ENCODE peak calls at places on chromosomes 6 and 20, in eight cellular contexts. One of them, this sample, is unnamed.
A peak's percentile ranks its signal among the peaks of the same experiment; 100 is the strongest.

GRCh38 chr20:11796041-11796440 is 121.7 kb upstream of the BTBD3 start:
- DNase-seq in endothelial cell of umbilical vein: peak; percentile 69
- DNase-seq in body of pancreas: no peak
- DNase-seq in upper lobe of right lung: no peak
- DNase-seq in MM.1S: no peak
- DNase-seq in IMR-90: peak; percentile 43
- DNase-seq in right lobe of liver: no peak
- DNase-seq in CD4-positive, alpha-beta T cell: no peak
- DNase-seq in this sample: no peak

GRCh38 chr6:75090574-75090973 is 115.3 kb downstream of the COL12A1 start:
- DNase-seq in endothelial cell of umbilical vein: no peak
- DNase-seq in body of pancreas: peak; percentile 6
- DNase-seq in upper lobe of right lung: no peak
- DNase-seq in MM.1S: no peak
- DNase-seq in IMR-90: no peak
- DNase-seq in right lobe of liver: no peak
- DNase-seq in CD4-positive, alpha-beta T cell: no peak
- DNase-seq in this sample: no peak

GRCh38 chr6:163825033-163825432 is 410.5 kb downstream of the QKI start:
- DNase-seq in endothelial cell of umbilical vein: no peak
- DNase-seq in body of pancreas: no peak
- DNase-seq in upper lobe of right lung: no peak
- DNase-seq in MM.1S: no peak
- DNase-seq in IMR-90: peak; percentile 76
- DNase-seq in right lobe of liver: no peak
- DNase-seq in CD4-positive, alpha-beta T cell: no peak
- DNase-seq in this sample: no peak

GRCh38 chr6:167709196-167709595 is 117.5 kb upstream of the AFDN start:
- DNase-seq in endothelial cell of umbilical vein: no peak
- DNase-seq in body of pancreas: no peak
- DNase-seq in upper lobe of right lung: no peak
- DNase-seq in MM.1S: no peak
- DNase-seq in IMR-90: no peak
- DNase-seq in right lobe of liver: peak; percentile 18
- DNase-seq in CD4-positive, alpha-beta T cell: no peak
- DNase-seq in this sample: no peak

GRCh38 chr20:1291191-1291741 is 25.2 kb downstream of the SNPH start:
- DNase-seq in endothelial cell of umbilical vein: peak; percentile 33
- DNase-seq in body of pancreas: no peak
- DNase-seq in upper lobe of right lung: no peak
- DNase-seq in MM.1S: no peak
- DNase-seq in IMR-90: peak; percentile 66
- DNase-seq in right lobe of liver: no peak
- DNase-seq in CD4-positive, alpha-beta T cell: no peak
- DNase-seq in this sample: no peak

GRCh38 chr6:30463651-30464618 is 25.4 kb upstream of the HLA-E start:
- DNase-seq in endothelial cell of umbilical vein: no peak
- DNase-seq in body of pancreas: peak; percentile 41
- DNase-seq in upper lobe of right lung: peak; percentile 80
- DNase-seq in MM.1S: peak; percentile 76
- DNase-seq in IMR-90: peak; percentile 50
- DNase-seq in right lobe of liver: no peak
- DNase-seq in CD4-positive, alpha-beta T cell: peak; percentile 42
- DNase-seq in this sample: peak; percentile 38

GRCh38 chr6:48074368-48074767 is 36.6 kb downstream of the PTCHD4 start:
- DNase-seq in endothelial cell of umbilical vein: no peak
- DNase-seq in body of pancreas: no peak
- DNase-seq in upper lobe of right lung: no peak
- DNase-seq in MM.1S: no peak
- DNase-seq in IMR-90: no peak
- DNase-seq in right lobe of liver: no peak
- DNase-seq in CD4-positive, alpha-beta T cell: no peak
- DNase-seq in this sample: no peak

GRCh38 chr6:67606905-67607828 is 1027.9 kb upstream of the ADGRB3 start:
- DNase-seq in endothelial cell of umbilical vein: peak; percentile 46
- DNase-seq in body of pancreas: no peak
- DNase-seq in upper lobe of right lung: no peak
- DNase-seq in MM.1S: no peak
- DNase-seq in IMR-90: peak; percentile 1
- DNase-seq in right lobe of liver: no peak
- DNase-seq in CD4-positive, alpha-beta T cell: no peak
- DNase-seq in this sample: no peak

GRCh38 chr6:111667921-111668320 is 62.2 kb upstream of the TRAF3IP2 start:
- DNase-seq in endothelial cell of umbilical vein: no peak
- DNase-seq in body of pancreas: peak; percentile 33
- DNase-seq in upper lobe of right lung: no peak
- DNase-seq in MM.1S: no peak
- DNase-seq in IMR-90: peak; percentile 45
- DNase-seq in right lobe of liver: no peak
- DNase-seq in CD4-positive, alpha-beta T cell: no peak
- DNase-seq in this sample: peak; percentile 80

GRCh38 chr20:51495921-51496545 is 46.5 kb downstream of the NFATC2 start:
- DNase-seq in endothelial cell of umbilical vein: no peak
- DNase-seq in body of pancreas: no peak
- DNase-seq in upper lobe of right lung: no peak
- DNase-seq in MM.1S: no peak
- DNase-seq in IMR-90: no peak
- DNase-seq in right lobe of liver: no peak
- DNase-seq in CD4-positive, alpha-beta T cell: no peak
- DNase-seq in this sample: no peak

GRCh38 chr6:131290955-131291354 is 155.7 kb downstream of the AKAP7 start:
- DNase-seq in endothelial cell of umbilical vein: no peak
- DNase-seq in body of pancreas: no peak
- DNase-seq in upper lobe of right lung: no peak
- DNase-seq in MM.1S: no peak
- DNase-seq in IMR-90: no peak
- DNase-seq in right lobe of liver: no peak
- DNase-seq in CD4-positive, alpha-beta T cell: no peak
- DNase-seq in this sample: no peak

GRCh38 chr20:37511605-37512275 is 9.3 kb upstream of the NNAT start:
- DNase-seq in endothelial cell of umbilical vein: no peak
- DNase-seq in body of pancreas: no peak
- DNase-seq in upper lobe of right lung: no peak
- DNase-seq in MM.1S: no peak
- DNase-seq in IMR-90: peak; percentile 67
- DNase-seq in right lobe of liver: no peak
- DNase-seq in CD4-positive, alpha-beta T cell: no peak
- DNase-seq in this sample: no peak

GRCh38 chr6:15183979-15184378 is 61.9 kb upstream of the JARID2 start:
- DNase-seq in endothelial cell of umbilical vein: no peak
- DNase-seq in body of pancreas: no peak
- DNase-seq in upper lobe of right lung: no peak
- DNase-seq in MM.1S: no peak
- DNase-seq in IMR-90: no peak
- DNase-seq in right lobe of liver: no peak
- DNase-seq in CD4-positive, alpha-beta T cell: no peak
- DNase-seq in this sample: no peak

GRCh38 chr20:47792021-47792618 is 6.8 kb upstream of the SULF2 start:
- DNase-seq in endothelial cell of umbilical vein: peak; percentile 75
- DNase-seq in body of pancreas: peak; percentile 47
- DNase-seq in upper lobe of right lung: no peak
- DNase-seq in MM.1S: no peak
- DNase-seq in IMR-90: peak; percentile 84
- DNase-seq in right lobe of liver: no peak
- DNase-seq in CD4-positive, alpha-beta T cell: no peak
- DNase-seq in this sample: peak; percentile 87

GRCh38 chr6:5102266-5102970 is 17.3 kb downstream of the PPP1R3G start:
- DNase-seq in endothelial cell of umbilical vein: no peak
- DNase-seq in body of pancreas: no peak
- DNase-seq in upper lobe of right lung: no peak
- DNase-seq in MM.1S: no peak
- DNase-seq in IMR-90: no peak
- DNase-seq in right lobe of liver: no peak
- DNase-seq in CD4-positive, alpha-beta T cell: no peak
- DNase-seq in this sample: no peak

GRCh38 chr6:28719275-28719940 is 193.7 kb downstream of the GPX5 start:
- DNase-seq in endothelial cell of umbilical vein: peak; percentile 12
- DNase-seq in body of pancreas: no peak
- DNase-seq in upper lobe of right lung: no peak
- DNase-seq in MM.1S: no peak
- DNase-seq in IMR-90: peak; percentile 50
- DNase-seq in right lobe of liver: no peak
- DNase-seq in CD4-positive, alpha-beta T cell: no peak
- DNase-seq in this sample: no peak

GRCh38 chr6:40631760-40632159 is 44.6 kb upstream of the LRFN2 start:
- DNase-seq in endothelial cell of umbilical vein: no peak
- DNase-seq in body of pancreas: no peak
- DNase-seq in upper lobe of right lung: no peak
- DNase-seq in MM.1S: no peak
- DNase-seq in IMR-90: no peak
- DNase-seq in right lobe of liver: no peak
- DNase-seq in CD4-positive, alpha-beta T cell: no peak
- DNase-seq in this sample: no peak

GRCh38 chr20:62499758-62500236 is 24.0 kb upstream of the GATA5 start:
- DNase-seq in endothelial cell of umbilical vein: no peak
- DNase-seq in body of pancreas: no peak
- DNase-seq in upper lobe of right lung: no peak
- DNase-seq in MM.1S: no peak
- DNase-seq in IMR-90: no peak
- DNase-seq in right lobe of liver: no peak
- DNase-seq in CD4-positive, alpha-beta T cell: no peak
- DNase-seq in this sample: no peak
- H3K27ac ChIP-seq in endothelial cell of umbilical vein: no peak overlapping the region
- H3K27ac ChIP-seq in body of pancreas: no peak overlapping the region
- H3K27ac ChIP-seq in upper lobe of right lung: no peak overlapping the region
- H3K27ac ChIP-seq in MM.1S: no peak overlapping the region
- H3K27ac ChIP-seq in IMR-90: no peak overlapping the region
- H3K27ac ChIP-seq in right lobe of liver: no peak overlapping the region
- H3K27ac ChIP-seq in CD4-positive, alpha-beta T cell: no peak overlapping the region
- H3K27ac ChIP-seq in this sample: peak overlapping the region; percentile 63

DNA sequence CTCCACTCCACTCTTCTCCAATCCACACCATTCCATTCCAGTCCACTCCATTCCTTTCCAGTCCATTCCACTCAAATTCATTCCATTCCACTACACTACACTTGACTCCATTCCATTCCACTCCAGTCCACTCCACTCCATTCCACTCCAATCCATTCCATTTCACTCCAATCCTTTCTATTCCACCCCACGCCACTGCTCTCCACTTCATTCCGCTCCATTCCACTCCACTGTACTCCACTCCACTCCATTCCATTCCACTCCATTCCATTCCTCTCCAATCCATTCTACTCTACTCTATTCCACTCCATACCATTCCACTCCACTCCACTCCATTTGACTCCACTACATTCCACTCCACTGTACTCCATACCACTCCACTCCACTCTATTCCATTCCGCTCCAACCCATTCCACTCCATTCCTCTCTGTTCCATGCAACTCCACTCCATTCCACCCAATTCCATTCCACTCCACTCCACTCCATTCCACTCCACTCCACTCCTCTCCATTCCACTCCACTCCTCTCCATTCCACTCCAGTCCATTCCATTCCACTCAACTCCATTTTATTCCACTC is 23.4 kb upstream of the DEFB125 start:
- DNase-seq in endothelial cell of umbilical vein: no peak
- DNase-seq in body of pancreas: no peak
- DNase-seq in upper lobe of right lung: no peak
- DNase-seq in MM.1S: no peak
- DNase-seq in IMR-90: no peak
- DNase-seq in right lobe of liver: no peak
- DNase-seq in CD4-positive, alpha-beta T cell: no peak
- DNase-seq in this sample: no peak
- H3K27me3 ChIP-seq in endothelial cell of umbilical vein: no peaks in the 10 kb centered on the region
- H3K27me3 ChIP-seq in body of pancreas: no peaks in the 10 kb centered on the region
- H3K27me3 ChIP-seq in upper lobe of right lung: peaks cover 15% of the 10 kb centered on the region
- H3K27me3 ChIP-seq in MM.1S: no peaks in the 10 kb centered on the region
- H3K27me3 ChIP-seq in IMR-90: no peaks in the 10 kb centered on the region
- H3K27me3 ChIP-seq in right lobe of liver: peaks cover 13% of the 10 kb centered on the region
- H3K27me3 ChIP-seq in CD4-positive, alpha-beta T cell: peaks cover 25% of the 10 kb centered on the region
- H3K27me3 ChIP-seq in this sample: peaks cover 24% of the 10 kb centered on the region

DNA sequence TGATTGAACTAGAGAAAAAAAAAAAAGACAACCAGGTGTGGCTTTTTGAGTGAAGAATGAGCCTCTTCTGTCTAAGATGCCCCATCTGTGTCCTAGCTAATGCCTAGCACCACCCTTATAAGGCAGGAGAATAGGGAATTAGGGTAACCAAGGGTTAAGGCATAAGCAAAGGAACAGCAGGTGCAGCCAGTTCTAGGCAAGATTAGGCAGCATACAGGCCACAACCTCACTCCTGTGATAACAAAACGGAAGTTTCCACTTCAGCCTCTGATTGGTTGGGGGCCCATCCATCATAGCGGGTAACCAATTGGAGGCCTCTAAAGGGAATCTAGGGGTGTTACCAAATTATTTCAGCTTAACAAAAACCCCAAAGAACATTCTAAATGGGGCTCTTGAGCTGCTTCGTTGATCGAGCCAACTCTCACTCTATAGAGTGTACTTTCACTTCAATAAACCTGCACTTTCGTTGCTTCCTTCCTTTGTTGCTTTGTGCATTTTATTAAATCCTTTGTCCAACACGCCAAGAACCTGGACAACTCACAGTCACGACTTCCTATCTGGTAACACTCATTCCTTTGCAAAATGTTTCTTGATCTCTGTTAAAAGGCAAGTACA is 61.9 kb upstream of the TAGAP start:
- DNase-seq in endothelial cell of umbilical vein: peak; percentile 55
- DNase-seq in body of pancreas: peak; percentile 85
- DNase-seq in upper lobe of right lung: no peak
- DNase-seq in MM.1S: peak; percentile 78
- DNase-seq in IMR-90: peak; percentile 40
- DNase-seq in right lobe of liver: peak; percentile 69
- DNase-seq in CD4-positive, alpha-beta T cell: peak; percentile 91
- DNase-seq in this sample: peak; percentile 54
- H3K27ac ChIP-seq in endothelial cell of umbilical vein: no peak overlapping the region
- H3K27ac ChIP-seq in body of pancreas: peak overlapping the region; percentile 1
- H3K27ac ChIP-seq in upper lobe of right lung: peak overlapping the region; percentile 24
- H3K27ac ChIP-seq in MM.1S: no peak overlapping the region
- H3K27ac ChIP-seq in IMR-90: no peak overlapping the region
- H3K27ac ChIP-seq in right lobe of liver: peak overlapping the region; percentile 18
- H3K27ac ChIP-seq in CD4-positive, alpha-beta T cell: peak overlapping the region; percentile 92
- H3K27ac ChIP-seq in this sample: no peak overlapping the region

DNA sequence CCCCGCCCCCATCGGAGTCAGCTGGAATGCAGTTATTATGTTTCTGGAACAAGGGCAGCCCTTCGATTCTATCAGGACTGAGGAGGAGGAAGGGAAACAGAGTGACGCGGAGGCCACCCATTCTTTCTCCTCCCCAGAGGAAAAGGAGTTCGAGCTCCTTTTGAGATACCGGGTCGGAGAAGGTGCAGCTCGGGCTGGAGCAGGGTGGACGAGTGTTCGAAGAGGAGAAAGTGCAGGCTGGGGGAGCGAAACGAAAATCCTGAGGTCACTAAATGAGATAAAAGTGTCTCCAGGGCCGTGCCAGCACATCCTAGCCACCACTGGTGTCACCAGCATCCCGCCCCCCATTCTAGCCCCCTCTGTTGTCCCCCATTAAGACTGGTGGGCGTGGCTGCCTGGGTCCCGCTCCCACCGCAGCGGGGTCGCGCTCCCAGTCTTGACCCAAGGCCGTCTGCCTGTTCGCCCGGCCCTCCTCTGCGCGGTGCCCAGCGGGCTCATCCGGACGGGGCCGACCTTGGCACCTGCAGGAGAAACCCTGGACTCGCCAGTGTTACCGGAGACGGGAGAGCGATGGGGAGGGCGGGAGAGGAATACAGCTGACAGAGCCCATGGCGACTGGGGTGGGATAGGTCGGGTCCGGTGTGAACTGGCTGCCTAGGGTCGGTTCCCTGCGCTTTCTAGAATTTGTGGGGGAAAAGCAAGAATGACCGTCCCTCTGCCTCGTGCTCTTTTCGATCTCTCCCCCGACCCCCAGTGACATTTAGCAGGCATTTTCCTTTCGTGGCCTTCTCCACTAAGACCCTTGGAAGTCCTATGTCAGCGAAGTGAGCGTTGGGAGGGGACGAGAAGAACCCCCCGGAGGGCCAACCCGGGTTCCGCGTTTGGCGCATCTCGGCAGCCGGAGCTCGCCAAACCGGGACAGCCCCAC is 16.2 kb downstream of the FOXA2 start:
- DNase-seq in endothelial cell of umbilical vein: no peak
- DNase-seq in body of pancreas: peak; percentile 82
- DNase-seq in upper lobe of right lung: peak; percentile 80
- DNase-seq in MM.1S: no peak
- DNase-seq in IMR-90: no peak
- DNase-seq in right lobe of liver: no peak
- DNase-seq in CD4-positive, alpha-beta T cell: no peak
- DNase-seq in this sample: no peak
- H3K27me3 ChIP-seq in endothelial cell of umbilical vein: peaks cover 71% of the 10 kb centered on the region
- H3K27me3 ChIP-seq in body of pancreas: no peaks in the 10 kb centered on the region
- H3K27me3 ChIP-seq in upper lobe of right lung: peaks cover 70% of the 10 kb centered on the region
- H3K27me3 ChIP-seq in MM.1S: no peaks in the 10 kb centered on the region
- H3K27me3 ChIP-seq in IMR-90: peaks cover 42% of the 10 kb centered on the region
- H3K27me3 ChIP-seq in right lobe of liver: no peaks in the 10 kb centered on the region
- H3K27me3 ChIP-seq in CD4-positive, alpha-beta T cell: peaks cover 76% of the 10 kb centered on the region
- H3K27me3 ChIP-seq in this sample: peaks cover 31% of the 10 kb centered on the region